ENCODE peak calls at places on chromosomes 3 and 15, in nine cellular contexts. One of them, this sample, is unnamed. For H3K36me3, the result is how much of the 10 kb centered on the place peaks cover.

GRCh38 chr3:117706731-117707130 is 997.2 kb downstream of the TUSC7 start:
- DNase-seq in endothelial cell of umbilical vein: no peak
- DNase-seq in HepG2: no peak
- DNase-seq in fibroblast of lung: no peak
- DNase-seq in kidney: no peak
- DNase-seq in neural progenitor cell: no peak
- DNase-seq in mammary epithelial cell: no peak
- DNase-seq in PC-3: no peak
- DNase-seq in GM12878: no peak
- DNase-seq in this sample: no peak

GRCh38 chr3:7917443-7918151 is 584.0 kb upstream of the LMCD1 start:
- DNase-seq in GM12878: no peak
- DNase-seq in neural progenitor cell: no peak
- DNase-seq in mammary epithelial cell: no peak
- DNase-seq in endothelial cell of umbilical vein: no peak
- DNase-seq in HepG2: no peak
- DNase-seq in kidney: no peak
- DNase-seq in PC-3: no peak
- DNase-seq in fibroblast of lung: no peak
- DNase-seq in this sample: no peak

GRCh38 chr15:92393287-92393993 is at the start of gene ST8SIA2:
- DNase-seq in HepG2: no peak
- DNase-seq in kidney: no peak
- DNase-seq in endothelial cell of umbilical vein: peak
- DNase-seq in GM12878: no peak
- DNase-seq in PC-3: no peak
- DNase-seq in neural progenitor cell: peak
- DNase-seq in mammary epithelial cell: peak
- DNase-seq in fibroblast of lung: peak
- DNase-seq in this sample: peak

GRCh38 chr15:85142324-85142723 is 160.7 kb downstream of the PDE8A start:
- DNase-seq in fibroblast of lung: peak
- DNase-seq in neural progenitor cell: no peak
- DNase-seq in HepG2: no peak
- DNase-seq in mammary epithelial cell: peak
- DNase-seq in endothelial cell of umbilical vein: peak
- DNase-seq in PC-3: peak
- DNase-seq in kidney: no peak
- DNase-seq in GM12878: no peak
- DNase-seq in this sample: peak

GRCh38 chr3:42526616-42527367 is 24.3 kb downstream of the VIPR1 start:
- DNase-seq in HepG2: no peak
- DNase-seq in PC-3: no peak
- DNase-seq in GM12878: no peak
- DNase-seq in fibroblast of lung: no peak
- DNase-seq in neural progenitor cell: peak
- DNase-seq in kidney: no peak
- DNase-seq in endothelial cell of umbilical vein: no peak
- DNase-seq in mammary epithelial cell: no peak
- DNase-seq in this sample: no peak

GRCh38 chr15:57245130-57245529 is 131.2 kb upstream of the CGNL1 start:
- DNase-seq in GM12878: no peak
- DNase-seq in kidney: no peak
- DNase-seq in endothelial cell of umbilical vein: no peak
- DNase-seq in HepG2: no peak
- DNase-seq in neural progenitor cell: no peak
- DNase-seq in fibroblast of lung: no peak
- DNase-seq in PC-3: no peak
- DNase-seq in mammary epithelial cell: no peak
- DNase-seq in this sample: no peak

GRCh38 chr3:178443634-178444033 is 92.6 kb upstream of the KCNMB2 start:
- DNase-seq in endothelial cell of umbilical vein: peak
- DNase-seq in neural progenitor cell: no peak
- DNase-seq in fibroblast of lung: no peak
- DNase-seq in kidney: no peak
- DNase-seq in mammary epithelial cell: no peak
- DNase-seq in PC-3: peak
- DNase-seq in GM12878: no peak
- DNase-seq in HepG2: no peak
- DNase-seq in this sample: no peak

GRCh38 chr3:105584351-105584790 is 217.7 kb downstream of the ALCAM start:
- DNase-seq in GM12878: no peak
- DNase-seq in PC-3: peak
- DNase-seq in mammary epithelial cell: peak
- DNase-seq in endothelial cell of umbilical vein: no peak
- DNase-seq in fibroblast of lung: peak
- DNase-seq in neural progenitor cell: no peak
- DNase-seq in HepG2: no peak
- DNase-seq in kidney: no peak
- DNase-seq in this sample: peak

GRCh38 chr3:173584093-173584833 is 186.7 kb downstream of the NLGN1 start:
- DNase-seq in HepG2: no peak
- DNase-seq in fibroblast of lung: peak
- DNase-seq in endothelial cell of umbilical vein: peak
- DNase-seq in PC-3: peak
- DNase-seq in mammary epithelial cell: no peak
- DNase-seq in GM12878: no peak
- DNase-seq in neural progenitor cell: peak
- DNase-seq in kidney: no peak
- DNase-seq in this sample: peak

GRCh38 chr15:65869127-65869953 is at the start of gene RAB11A:
- DNase-seq in PC-3: peak
- DNase-seq in kidney: peak
- DNase-seq in GM12878: peak
- DNase-seq in fibroblast of lung: peak
- DNase-seq in neural progenitor cell: peak
- DNase-seq in HepG2: peak
- DNase-seq in endothelial cell of umbilical vein: peak
- DNase-seq in mammary epithelial cell: peak
- DNase-seq in this sample: peak

GRCh38 chr3:9435320-9435719 is 37.9 kb downstream of the SETD5 start:
- DNase-seq in mammary epithelial cell: no peak
- DNase-seq in endothelial cell of umbilical vein: no peak
- DNase-seq in neural progenitor cell: no peak
- DNase-seq in HepG2: no peak
- DNase-seq in fibroblast of lung: no peak
- DNase-seq in PC-3: no peak
- DNase-seq in GM12878: no peak
- DNase-seq in kidney: no peak
- DNase-seq in this sample: no peak

GRCh38 chr15:70274255-70274654 is 176.5 kb upstream of the TLE3 start:
- DNase-seq in kidney: no peak
- DNase-seq in endothelial cell of umbilical vein: no peak
- DNase-seq in fibroblast of lung: no peak
- DNase-seq in PC-3: no peak
- DNase-seq in GM12878: no peak
- DNase-seq in neural progenitor cell: no peak
- DNase-seq in HepG2: no peak
- DNase-seq in mammary epithelial cell: no peak
- DNase-seq in this sample: no peak

GRCh38 chr3:64797000-64797399 is 109.2 kb upstream of the ADAMTS9 start:
- DNase-seq in mammary epithelial cell: no peak
- DNase-seq in kidney: no peak
- DNase-seq in HepG2: no peak
- DNase-seq in GM12878: no peak
- DNase-seq in neural progenitor cell: no peak
- DNase-seq in endothelial cell of umbilical vein: no peak
- DNase-seq in fibroblast of lung: no peak
- DNase-seq in PC-3: no peak
- DNase-seq in this sample: no peak

GRCh38 chr3:50620420-50620819 is 3.5 kb downstream of the MAPKAPK3 start:
- DNase-seq in mammary epithelial cell: no peak
- DNase-seq in kidney: no peak
- DNase-seq in fibroblast of lung: no peak
- DNase-seq in GM12878: no peak
- DNase-seq in neural progenitor cell: no peak
- DNase-seq in HepG2: no peak
- DNase-seq in PC-3: peak
- DNase-seq in endothelial cell of umbilical vein: no peak
- DNase-seq in this sample: no peak

GRCh38 chr3:172562881-172563835 is 39.9 kb upstream of the TNFSF10 start:
- DNase-seq in fibroblast of lung: peak
- DNase-seq in mammary epithelial cell: peak
- DNase-seq in HepG2: peak
- DNase-seq in endothelial cell of umbilical vein: peak
- DNase-seq in kidney: no peak
- DNase-seq in GM12878: no peak
- DNase-seq in neural progenitor cell: no peak
- DNase-seq in PC-3: peak
- DNase-seq in this sample: peak

GRCh38 chr3:66858656-66859381 is 139.3 kb upstream of the KBTBD8 start:
- DNase-seq in PC-3: no peak
- DNase-seq in fibroblast of lung: no peak
- DNase-seq in GM12878: no peak
- DNase-seq in neural progenitor cell: peak
- DNase-seq in HepG2: no peak
- DNase-seq in kidney: no peak
- DNase-seq in mammary epithelial cell: no peak
- DNase-seq in endothelial cell of umbilical vein: no peak
- DNase-seq in this sample: no peak
- TF ChIP-seq CTCF in PC-3: no peak
- TF ChIP-seq CTCF in fibroblast of lung: no peak
- TF ChIP-seq CTCF in GM12878: no peak
- TF ChIP-seq CTCF in neural progenitor cell: peak
- TF ChIP-seq CTCF in HepG2: peak
- TF ChIP-seq CTCF in kidney: no peak
- TF ChIP-seq CTCF in mammary epithelial cell: no peak
- TF ChIP-seq CTCF in endothelial cell of umbilical vein: no peak
- TF ChIP-seq CTCF in this sample: no peak

GRCh38 chr3:41222012-41222411 is 22.7 kb downstream of the CTNNB1 start:
- DNase-seq in PC-3: no peak
- DNase-seq in endothelial cell of umbilical vein: no peak
- DNase-seq in kidney: no peak
- DNase-seq in GM12878: no peak
- DNase-seq in fibroblast of lung: no peak
- DNase-seq in HepG2: no peak
- DNase-seq in neural progenitor cell: no peak
- DNase-seq in mammary epithelial cell: no peak
- DNase-seq in this sample: no peak

GRCh38 chr3:41223078-41223477 is 23.8 kb downstream of the CTNNB1 start:
- DNase-seq in fibroblast of lung: no peak
- DNase-seq in mammary epithelial cell: no peak
- DNase-seq in HepG2: no peak
- DNase-seq in PC-3: no peak
- DNase-seq in kidney: no peak
- DNase-seq in endothelial cell of umbilical vein: no peak
- DNase-seq in neural progenitor cell: no peak
- DNase-seq in GM12878: no peak
- DNase-seq in this sample: no peak

GRCh38 chr3:41222508-41222907 is 23.2 kb downstream of the CTNNB1 start:
- DNase-seq in fibroblast of lung: no peak
- DNase-seq in HepG2: no peak
- DNase-seq in GM12878: no peak
- DNase-seq in mammary epithelial cell: no peak
- DNase-seq in PC-3: no peak
- DNase-seq in neural progenitor cell: no peak
- DNase-seq in kidney: no peak
- DNase-seq in endothelial cell of umbilical vein: no peak
- DNase-seq in this sample: no peak

GRCh38 chr3:41223691-41224090 is 24.4 kb downstream of the CTNNB1 start:
- DNase-seq in HepG2: no peak
- DNase-seq in mammary epithelial cell: no peak
- DNase-seq in GM12878: no peak
- DNase-seq in neural progenitor cell: no peak
- DNase-seq in endothelial cell of umbilical vein: no peak
- DNase-seq in kidney: no peak
- DNase-seq in fibroblast of lung: no peak
- DNase-seq in PC-3: no peak
- DNase-seq in this sample: no peak

DNA sequence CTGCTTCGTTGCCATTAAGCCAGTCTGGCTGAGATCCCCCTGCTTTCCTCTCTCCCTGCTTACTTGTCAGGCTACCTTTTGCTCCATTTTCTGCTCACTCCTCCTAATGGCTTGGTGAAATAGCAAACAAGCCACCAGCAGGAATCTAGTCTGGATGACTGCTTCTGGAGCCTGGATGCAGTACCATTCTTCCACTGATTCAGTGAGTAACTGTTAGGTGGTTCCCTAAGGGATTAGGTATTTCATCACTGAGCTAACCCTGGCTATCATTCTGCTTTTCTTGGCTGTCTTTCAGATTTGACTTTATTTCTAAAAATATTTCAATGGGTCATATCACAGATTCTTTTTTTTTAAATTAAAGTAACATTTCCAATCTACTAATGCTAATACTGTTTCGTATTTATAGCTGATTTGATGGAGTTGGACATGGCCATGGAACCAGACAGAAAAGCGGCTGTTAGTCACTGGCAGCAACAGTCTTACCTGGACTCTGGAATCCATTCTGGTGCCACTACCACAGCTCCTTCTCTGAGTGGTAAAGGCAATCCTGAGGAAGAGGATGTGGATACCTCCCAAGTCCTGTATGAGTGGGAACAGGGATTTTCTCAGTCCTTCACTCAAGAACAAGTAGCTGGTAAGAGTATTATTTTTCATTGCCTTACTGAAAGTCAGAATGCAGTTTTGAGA is 25.0 kb downstream of the CTNNB1 start:
- DNase-seq in PC-3: peak
- DNase-seq in kidney: no peak
- DNase-seq in GM12878: no peak
- DNase-seq in endothelial cell of umbilical vein: no peak
- DNase-seq in fibroblast of lung: peak
- DNase-seq in HepG2: no peak
- DNase-seq in neural progenitor cell: no peak
- DNase-seq in mammary epithelial cell: peak
- DNase-seq in this sample: peak
- H3K36me3 ChIP-seq in PC-3: under half
- H3K36me3 ChIP-seq in kidney: under half
- H3K36me3 ChIP-seq in GM12878: under half
- H3K36me3 ChIP-seq in endothelial cell of umbilical vein: under half
- H3K36me3 ChIP-seq in fibroblast of lung: under half
- H3K36me3 ChIP-seq in HepG2: under half
- H3K36me3 ChIP-seq in neural progenitor cell: under half
- H3K36me3 ChIP-seq in mammary epithelial cell: under half
- H3K36me3 ChIP-seq in this sample: under half

GRCh38 chr3:170222647-170223541 is 670 bp downstream of the PRKCI start:
- DNase-seq in neural progenitor cell: peak
- DNase-seq in PC-3: peak
- DNase-seq in fibroblast of lung: peak
- DNase-seq in GM12878: no peak
- DNase-seq in mammary epithelial cell: peak
- DNase-seq in kidney: peak
- DNase-seq in HepG2: peak
- DNase-seq in endothelial cell of umbilical vein: peak
- DNase-seq in this sample: no peak
- H3K9ac ChIP-seq in neural progenitor cell: peak
- H3K9ac ChIP-seq in PC-3: peak
- H3K9ac ChIP-seq in fibroblast of lung: peak
- H3K9ac ChIP-seq in GM12878: peak
- H3K9ac ChIP-seq in mammary epithelial cell: peak
- H3K9ac ChIP-seq in kidney: peak
- H3K9ac ChIP-seq in HepG2: peak
- H3K9ac ChIP-seq in endothelial cell of umbilical vein: peak
- H3K9ac ChIP-seq in this sample: peak

DNA sequence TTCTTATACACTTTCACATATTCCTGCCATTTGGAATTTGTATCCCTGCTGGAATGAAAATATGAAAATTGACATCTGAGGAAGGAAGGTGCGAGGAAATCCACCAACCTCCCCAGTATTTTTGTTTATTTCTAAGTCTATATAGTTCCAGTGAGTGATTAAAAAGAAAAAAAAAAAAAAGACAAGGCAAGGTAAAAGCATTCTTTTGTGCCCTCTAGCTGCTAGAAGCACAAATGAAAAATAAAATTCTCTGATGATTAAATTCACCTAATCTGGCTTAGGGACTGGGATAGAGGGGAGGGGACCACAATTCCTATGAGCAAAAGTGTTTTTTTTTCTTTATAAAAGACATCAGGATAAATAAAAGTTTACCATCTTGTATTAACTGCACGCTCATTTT is 370.9 kb downstream of the NR2F2 start:
- DNase-seq in GM12878: no peak
- DNase-seq in PC-3: no peak
- DNase-seq in HepG2: no peak
- DNase-seq in mammary epithelial cell: no peak
- DNase-seq in fibroblast of lung: no peak
- DNase-seq in endothelial cell of umbilical vein: no peak
- DNase-seq in neural progenitor cell: no peak
- DNase-seq in kidney: no peak
- DNase-seq in this sample: no peak
- TF ChIP-seq CTCF in GM12878: no peak
- TF ChIP-seq CTCF in PC-3: peak
- TF ChIP-seq CTCF in HepG2: no peak
- TF ChIP-seq CTCF in mammary epithelial cell: no peak
- TF ChIP-seq CTCF in fibroblast of lung: no peak
- TF ChIP-seq CTCF in endothelial cell of umbilical vein: no peak
- TF ChIP-seq CTCF in neural progenitor cell: no peak
- TF ChIP-seq CTCF in kidney: no peak
- TF ChIP-seq CTCF in this sample: no peak

This sample was measured in astrocyte.